ENCODE peak calls at places on chromosomes 16 and 17, in seven cellular contexts. C, A, V, F, J, X and H are unnamed samples.
A peak's percentile ranks its signal among the peaks of the same experiment; 100 is the strongest.

GRCh38 chr16:8848939-8849391 is 19.8 kb downstream of the CARHSP1 start:
- DNase-seq in A (no peak), V (no peak), X (no peak), F (no peak), C (no peak), J (peak; percentile 28), H (no peak)

GRCh38 chr17:57289613-57290012 is 33.3 kb downstream of the MSI2 start:
- DNase-seq in J (no peak), X (no peak), A (no peak), V (no peak), C (no peak), F (no peak), H (no peak)

GRCh38 chr17:45381001-45381400 is 51.7 kb downstream of the ARHGAP27 start:
- DNase-seq in A (no peak), J (no peak), V (no peak), C (no peak), F (no peak), X (no peak), H (no peak)

GRCh38 chr16:61820398-61820797 is 215.8 kb downstream of the CDH8 start:
- DNase-seq in J (no peak), F (no peak), X (no peak), V (no peak), A (no peak), C (no peak), H (no peak)

GRCh38 chr16:48687421-48688038 is 77.5 kb upstream of the N4BP1 start:
- DNase-seq in X (peak; percentile 53), F (peak; percentile 81), J (peak; percentile 68), V (peak; percentile 60), C (peak; percentile 84), A (peak; percentile 13), H (peak; percentile 76)

GRCh38 chr17:49508061-49508865 is 13.2 kb downstream of the NGFR start:
- DNase-seq in J (peak; percentile 59), X (peak; percentile 83), V (peak; percentile 52), C (peak; percentile 69), F (no peak), A (no peak), H (peak; percentile 81)

GRCh38 chr17:17126131-17127110 is 79.7 kb downstream of the PLD6 start:
- DNase-seq in V (no peak), J (no peak), C (no peak), F (no peak), A (no peak), X (no peak), H (no peak)

GRCh38 chr17:386145-386876 is 33.7 kb upstream of the RPH3AL start:
- DNase-seq in J (peak; percentile 97), C (peak; percentile 47), A (no peak), V (peak; percentile 6), F (peak; percentile 69), X (peak; percentile 92), H (peak; percentile 82)

DNA sequence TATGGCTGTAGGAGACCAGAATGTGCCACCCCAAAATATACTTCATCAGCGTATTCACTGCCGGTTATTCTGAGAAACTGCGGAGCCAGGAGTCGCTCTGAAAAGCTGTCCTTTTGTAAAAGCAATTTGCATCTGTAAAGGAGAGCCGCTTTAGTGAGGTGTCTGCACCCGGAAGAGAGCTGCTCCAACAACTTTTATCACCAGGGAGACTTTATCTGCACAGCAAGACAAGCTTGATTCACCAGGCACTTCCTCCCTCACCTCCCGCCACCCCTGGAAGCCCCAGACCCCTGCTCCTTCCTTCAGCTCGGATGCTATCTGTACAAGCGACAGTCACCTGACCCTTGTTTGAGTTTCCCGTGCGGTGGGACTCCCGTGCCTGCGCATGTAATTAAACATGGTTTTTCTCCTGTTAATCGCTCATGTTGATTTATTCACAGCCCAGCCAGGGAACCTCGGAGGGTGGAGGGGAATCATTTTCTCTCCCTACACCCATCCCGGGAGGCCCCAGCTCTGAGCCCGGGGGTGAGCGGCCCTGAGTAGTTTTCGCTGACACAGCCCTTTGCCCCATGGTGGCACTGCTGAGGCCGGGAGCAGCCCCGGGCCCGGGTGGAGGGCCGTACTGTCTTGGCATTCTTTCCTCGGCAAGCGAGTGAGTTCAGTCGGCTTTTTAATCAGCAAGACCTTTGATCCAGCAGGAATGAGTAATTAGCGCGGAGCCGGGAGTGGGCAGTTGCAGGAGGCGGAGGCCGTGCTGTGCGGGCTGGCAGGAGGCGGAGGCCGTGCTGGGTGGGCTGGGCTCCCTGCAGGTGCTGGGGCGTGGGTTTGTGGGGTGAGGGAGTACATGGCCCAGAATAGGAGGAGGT is 222.7 kb upstream of the CIBAR2 start:
- DNase-seq in A (no peak), F (peak; percentile 95), C (peak; percentile 23), X (no peak), J (peak; percentile 64), V (no peak), H (no peak)
- TF ChIP-seq JUND in A (no peak), F (peak; percentile 82), C (no peak), X (no peak), J (no peak), V (no peak), H (no peak)

GRCh38 chr16:67770371-67770991 is 35.9 kb downstream of the RANBP10 start:
- DNase-seq in J (no peak), V (no peak), A (no peak), F (no peak), C (no peak), X (no peak), H (no peak)

GRCh38 chr16:67773099-67773498 is 33.3 kb downstream of the RANBP10 start:
- DNase-seq in F (peak; percentile 60), X (no peak), C (no peak), V (no peak), A (no peak), J (no peak), H (no peak)

GRCh38 chr16:67764153-67764552 is 42.2 kb downstream of the RANBP10 start:
- DNase-seq in A (no peak), J (no peak), F (peak; percentile 22), X (no peak), C (no peak), V (no peak), H (no peak)

GRCh38 chr16:67766281-67766680 is 40.1 kb downstream of the RANBP10 start:
- DNase-seq in A (no peak), C (no peak), V (no peak), F (no peak), J (no peak), X (no peak), H (no peak)

DNA sequence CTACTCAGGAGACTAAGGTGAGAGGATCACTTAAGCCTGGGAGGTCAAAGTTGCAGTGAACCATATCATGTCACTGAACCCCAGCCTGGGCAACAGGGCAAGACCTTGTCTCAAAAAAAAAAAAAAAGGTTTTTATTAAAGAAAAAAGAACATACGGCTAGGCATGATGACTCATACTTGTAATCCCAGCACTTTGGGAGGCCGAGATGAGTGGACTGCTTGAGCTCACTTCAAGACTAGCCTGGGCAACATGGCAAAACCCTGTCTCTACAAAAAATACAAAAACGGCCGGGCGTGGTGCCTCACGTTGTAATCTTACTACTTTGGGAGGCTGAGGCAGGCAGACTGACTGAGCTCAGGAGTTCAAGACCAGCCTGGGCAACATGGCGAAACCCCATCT is 38.4 kb downstream of the RANBP10 start:
- DNase-seq in C (no peak), X (no peak), J (no peak), F (no peak), A (no peak), V (no peak), H (no peak)
- TF ChIP-seq JUND in C (no peak), X (no peak), J (peak; percentile 53), F (peak; percentile 47), A (no peak), V (no peak), H (no peak)

DNA sequence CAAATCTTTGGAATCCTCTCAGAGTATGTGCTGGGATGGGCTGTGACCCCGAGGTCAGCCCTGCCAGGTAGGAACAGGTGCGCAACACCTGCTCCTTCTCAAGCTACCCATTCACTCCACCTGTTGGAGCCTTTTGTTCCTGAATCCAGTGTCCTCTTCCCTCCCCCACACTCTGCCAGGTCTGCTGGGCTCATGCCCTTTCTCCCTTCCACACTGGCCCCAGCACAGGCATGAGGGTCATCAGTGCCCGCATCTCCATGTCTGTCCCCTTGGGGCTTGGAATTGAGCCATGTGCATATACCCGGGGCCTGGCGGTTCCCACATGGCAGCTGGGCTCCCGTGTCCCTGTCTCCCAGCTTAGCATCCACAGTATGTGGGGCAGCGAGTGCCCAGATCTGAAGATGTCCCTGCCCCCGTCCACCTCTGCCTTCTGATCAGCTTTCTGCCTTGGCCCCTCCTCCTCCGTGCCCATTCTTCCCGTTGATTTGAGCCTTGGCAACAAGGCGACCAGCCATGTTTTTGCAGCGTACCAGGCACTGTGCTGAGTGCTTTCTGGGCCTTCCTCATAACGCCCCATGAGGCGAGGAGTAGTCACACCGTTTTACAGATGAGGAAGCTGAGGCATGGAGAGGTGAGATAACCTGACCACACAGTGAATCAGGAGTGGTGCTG is 102.2 kb downstream of the RAP1GAP2 start:
- DNase-seq in F (no peak), A (no peak), X (no peak), V (no peak), J (peak; percentile 85), C (no peak), H (no peak)
- TF ChIP-seq JUND in F (no peak), A (no peak), X (no peak), V (no peak), J (no peak), C (no peak), H (no peak)

GRCh38 chr16:3192476-3193019 is 4.5 kb downstream of the OR1F1 start:
- DNase-seq in F (no peak), C (no peak), A (no peak), J (no peak), V (no peak), X (no peak), H (no peak)
- TF ChIP-seq JUND in F (no peak), C (no peak), A (no peak), J (no peak), V (no peak), X (no peak), H (no peak)